ENCODE peak calls at places on chromosome X, in eight cellular contexts. K is ovary, F is transverse colon, E is prostate gland, C is A549, Z is uterus, T is gastrocnemius medialis, Y is tibial nerve. J is an unnamed sample.

GRCh38 chrX:44529315-44529714 is 13.3 kb downstream of the FUNDC1 start:
- DNase-seq in C (no peak), T (no peak), Y (no peak), K (no peak), F (no peak), E (no peak), Z (no peak), J (no peak)

GRCh38 chrX:103211012-103211715 is 3.7 kb upstream of the BEX4 start:
- DNase-seq in F (peak), T (no peak), Y (no peak), E (peak), K (peak), Z (peak), C (peak), J (peak)

GRCh38 chrX:23953908-23954269 is 46.1 kb downstream of the CXorf58 start:
- DNase-seq in F (no peak), C (no peak), K (no peak), Y (no peak), T (no peak), Z (no peak), E (no peak), J (no peak)

GRCh38 chrX:119817130-119817690 is 25.8 kb upstream of the RPL39 start:
- DNase-seq in C (no peak), F (no peak), T (no peak), E (no peak), Z (no peak), Y (no peak), K (no peak), J (no peak)

GRCh38 chrX:129945131-129945530 is 37.3 kb upstream of the BCORL1 start:
- DNase-seq in K (no peak), F (no peak), Y (no peak), E (no peak), Z (no peak), C (no peak), T (no peak), J (no peak)

GRCh38 chrX:7987160-7987992 is 60.2 kb upstream of the PNPLA4 start:
- DNase-seq in K (no peak), Z (no peak), E (no peak), T (no peak), F (no peak), C (no peak), Y (no peak), J (no peak)

GRCh38 chrX:66602381-66602938 is 36.4 kb downstream of the EDA2R start:
- DNase-seq in C (no peak), Z (no peak), E (no peak), Y (no peak), T (no peak), K (no peak), F (no peak), J (no peak)

GRCh38 chrX:15202458-15203177 is 67.3 kb downstream of the ASB9 start:
- DNase-seq in Z (no peak), T (no peak), F (no peak), C (no peak), K (no peak), E (no peak), Y (no peak), J (no peak)

GRCh38 chrX:147770858-147771257 is 140.9 kb upstream of the FMR1 start:
- DNase-seq in F (no peak), T (no peak), K (no peak), Y (no peak), E (no peak), C (no peak), Z (no peak), J (no peak)

GRCh38 chrX:70454441-70455365 is 10.1 kb downstream of the DLG3 start:
- DNase-seq in F (peak), T (no peak), Y (peak), Z (peak), C (peak), E (peak), K (peak), J (peak)

GRCh38 chrX:23799469-23800065 is 16.6 kb downstream of the SAT1 start:
- DNase-seq in E (no peak), Z (no peak), C (no peak), Y (no peak), F (no peak), T (no peak), K (no peak), J (no peak)

GRCh38 chrX:21656587-21657317 is 1.4 kb downstream of the KLHL34 start:
- DNase-seq in Y (no peak), C (no peak), K (no peak), T (no peak), E (no peak), F (no peak), Z (no peak), J (peak)

GRCh38 chrX:8364369-8365141 is 100.1 kb upstream of the VCX3B start:
- DNase-seq in F (no peak), E (peak), Z (no peak), K (no peak), Y (no peak), C (no peak), T (peak), J (peak)

GRCh38 chrX:139158256-139158655 is 372.3 kb upstream of the F9 start:
- DNase-seq in K (no peak), T (no peak), C (no peak), Y (no peak), Z (no peak), E (no peak), F (no peak), J (no peak)

GRCh38 chrX:113510586-113510985 is 670.0 kb upstream of the AMOT start:
- DNase-seq in Y (no peak), Z (no peak), K (no peak), C (no peak), F (no peak), T (no peak), E (no peak), J (no peak)

GRCh38 chrX:54921427-54922021 is 900 bp downstream of the TRO start:
- DNase-seq in Z (peak), K (peak), F (peak), C (no peak), Y (peak), T (peak), E (peak), J (peak)

GRCh38 chrX:15973299-15973698 is 118.7 kb upstream of the AP1S2 start:
- DNase-seq in E (no peak), F (peak), C (peak), K (no peak), Z (no peak), T (peak), Y (no peak), J (no peak)

GRCh38 chrX:38799995-38800394 is 1.3 kb upstream of the MID1IP1 start:
- DNase-seq in T (peak), C (no peak), F (no peak), K (no peak), E (no peak), Y (no peak), Z (no peak), J (no peak)

GRCh38 chrX:18887177-18887820 is 96.6 kb downstream of the PHKA2 start:
- DNase-seq in Z (no peak), E (peak), K (peak), C (no peak), Y (no peak), T (peak), F (peak), J (peak)

GRCh38 chrX:18885317-18886004 is 98.5 kb downstream of the PHKA2 start:
- DNase-seq in E (no peak), Z (peak), K (no peak), T (no peak), Y (no peak), C (no peak), F (no peak), J (no peak)

GRCh38 chrX:18886344-18887161 is 97.4 kb downstream of the PHKA2 start:
- DNase-seq in T (peak), E (peak), Y (peak), K (peak), Z (peak), C (peak), F (peak), J (no peak)

GRCh38 chrX:18884916-18885315 is 99.0 kb downstream of the PHKA2 start:
- DNase-seq in K (no peak), Z (no peak), T (no peak), F (no peak), E (no peak), Y (no peak), C (no peak), J (no peak)

GRCh38 chrX:18886005-18886343 is 97.9 kb downstream of the PHKA2 start:
- DNase-seq in T (no peak), E (no peak), Y (no peak), Z (no peak), K (no peak), C (no peak), F (no peak), J (no peak)
- H3K27ac ChIP-seq in T (peak), E (peak), Y (peak), Z (peak), K (peak), C (peak), F (peak), J (peak)

DNA sequence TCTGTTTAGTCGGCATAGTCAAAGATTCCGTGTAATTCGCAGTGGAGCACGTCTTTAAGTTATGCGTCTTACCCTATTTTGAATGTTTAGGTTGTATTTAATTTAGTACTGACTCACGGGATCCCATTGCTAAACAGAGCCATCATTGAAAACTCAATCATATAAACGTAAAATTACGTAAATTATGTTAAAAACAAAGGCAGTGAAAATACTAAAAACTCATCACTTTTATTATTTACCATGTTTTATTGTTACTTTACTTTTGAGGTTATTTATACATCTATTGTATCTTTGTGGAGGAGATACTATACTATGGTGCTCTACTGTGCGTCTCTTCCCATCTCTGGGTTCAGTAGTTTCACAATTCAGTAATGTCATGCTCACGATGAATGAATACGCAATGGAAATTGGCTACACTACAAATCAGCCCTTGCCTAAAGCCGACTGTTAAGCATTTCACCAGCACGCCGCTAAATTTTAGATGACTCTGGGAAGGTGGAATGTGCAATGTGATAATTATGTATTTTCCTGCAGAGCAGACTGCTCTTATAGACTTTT is 944 bp downstream of the FUNDC2 start:
- DNase-seq in Z (no peak), Y (no peak), C (no peak), E (peak), K (no peak), T (peak), F (no peak), J (no peak)
- TF ChIP-seq POLR2A in Z (peak), Y (peak), C (no peak), E (peak), K (peak), T (peak), F (peak), J (peak)

GRCh38 chrX:135973025-135973547 is 702 bp downstream of the MMGT1 start:
- DNase-seq in Y (no peak), Z (no peak), E (peak), C (peak), T (no peak), K (peak), F (peak), J (no peak)
- TF ChIP-seq CTCF in Y (no peak), Z (no peak), E (no peak), C (peak), T (no peak), K (no peak), F (no peak), J (no peak)

GRCh38 chrX:153494541-153495361 is at the start of gene BGN:
- DNase-seq in K (peak), Z (peak), F (no peak), E (no peak), Y (no peak), T (no peak), C (peak), J (no peak)

GRCh38 chrX:153494061-153494460 is 719 bp upstream of the BGN start:
- DNase-seq in C (no peak), F (no peak), E (no peak), K (no peak), T (no peak), Z (no peak), Y (no peak), J (no peak)

GRCh38 chrX:153495903-153496629 is 1.3 kb downstream of the BGN start:
- DNase-seq in F (no peak), T (no peak), C (no peak), Z (no peak), K (no peak), Y (no peak), E (no peak), J (no peak)

GRCh38 chrX:153493085-153493484 is 1.7 kb upstream of the BGN start:
- DNase-seq in C (no peak), F (no peak), K (no peak), E (no peak), Z (no peak), T (no peak), Y (no peak), J (no peak)

GRCh38 chrX:153495362-153495751 is 577 bp downstream of the BGN start:
- DNase-seq in E (no peak), F (no peak), C (no peak), Y (no peak), K (peak), T (no peak), Z (peak), J (no peak)
- H3K27ac ChIP-seq in E (no peak), F (no peak), C (no peak), Y (peak), K (no peak), T (peak), Z (peak), J (no peak)

DNA sequence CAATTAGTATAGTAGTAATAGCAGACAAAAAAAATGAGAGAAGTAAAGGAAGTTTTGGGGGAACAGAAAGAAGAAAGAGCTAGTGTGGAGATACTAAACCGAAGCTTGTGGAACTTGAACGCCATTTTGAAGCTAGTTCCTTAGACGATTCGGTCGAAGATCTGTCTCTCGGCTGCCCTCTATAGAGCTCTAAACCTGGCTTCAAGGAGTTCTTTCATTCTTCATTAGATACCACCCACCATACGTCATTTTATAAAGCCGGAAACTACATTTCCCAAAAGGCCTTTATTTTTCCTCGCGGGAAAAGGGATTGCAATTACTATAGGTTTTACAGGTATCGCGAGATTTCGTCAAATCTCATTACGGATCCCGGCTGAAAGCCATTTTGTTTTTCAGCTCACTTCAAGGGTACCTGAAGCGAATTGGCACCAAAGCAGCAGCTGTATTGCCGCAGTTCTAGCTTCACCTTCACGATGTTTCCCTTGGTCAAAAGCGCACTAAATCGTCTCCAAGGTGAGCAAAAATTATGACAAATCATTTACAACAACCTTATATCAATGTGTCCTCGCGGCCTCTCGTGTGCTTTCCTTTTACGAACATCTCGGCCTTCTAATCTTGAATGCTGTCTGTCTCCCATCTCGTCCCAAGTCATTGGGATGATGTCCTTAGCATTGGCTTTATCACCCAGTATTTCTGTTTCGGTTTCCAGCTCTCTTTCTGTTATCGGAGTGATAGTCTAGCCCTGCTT is at the start of gene COX7B:
- DNase-seq in Y (peak), C (peak), Z (peak), T (peak), K (peak), F (peak), E (peak), J (no peak)
- TF ChIP-seq POLR2A in Y (peak), C (no peak), Z (peak), T (peak), K (peak), F (peak), E (peak), J (peak)

GRCh38 chrX:47201545-47201944 is 7.9 kb downstream of the UBA1 start:
- DNase-seq in E (no peak), F (no peak), K (no peak), Z (no peak), Y (no peak), T (no peak), C (no peak), J (no peak)

GRCh38 chrX:47199286-47199685 is 5.7 kb downstream of the UBA1 start:
- DNase-seq in K (no peak), Y (no peak), F (no peak), T (no peak), C (no peak), Z (no peak), E (no peak), J (no peak)

GRCh38 chrX:47198687-47199080 is 5.1 kb downstream of the UBA1 start:
- DNase-seq in K (no peak), T (no peak), Y (no peak), Z (no peak), E (no peak), C (no peak), F (no peak), J (no peak)

GRCh38 chrX:47202316-47202715 is 8.7 kb downstream of the UBA1 start:
- DNase-seq in F (no peak), Y (no peak), E (no peak), T (no peak), Z (no peak), C (no peak), K (no peak), J (no peak)

GRCh38 chrX:47200385-47201150 is 6.9 kb downstream of the UBA1 start:
- DNase-seq in C (peak), Y (peak), T (peak), E (peak), Z (peak), K (no peak), F (peak), J (no peak)
- TF ChIP-seq CTCF in C (no peak), Y (peak), T (no peak), E (no peak), Z (no peak), K (no peak), F (no peak), J (no peak)

DNA sequence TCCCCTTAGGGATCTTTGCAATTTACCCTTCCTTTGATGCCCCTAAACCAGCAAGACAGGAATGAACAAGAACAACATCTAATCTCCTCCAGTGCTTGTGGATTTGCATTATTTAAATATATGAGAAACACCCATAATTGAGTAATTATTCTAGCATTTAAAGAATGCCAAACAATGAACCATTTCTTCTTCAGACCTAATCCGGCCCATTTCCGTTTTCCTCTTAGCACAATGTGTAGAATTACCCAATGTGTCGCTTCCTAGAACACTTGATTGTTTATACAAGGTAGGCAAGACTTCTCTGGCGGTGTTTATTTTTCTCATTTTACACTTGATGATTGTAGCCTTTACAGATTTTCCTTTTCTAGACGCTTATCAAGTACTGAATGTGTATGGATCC is 43.5 kb downstream of the CLDN34 start:
- DNase-seq in K (no peak), T (no peak), C (no peak), Y (no peak), Z (no peak), E (no peak), F (no peak), J (no peak)
- H3K27ac ChIP-seq in K (no peak), T (peak), C (peak), Y (no peak), Z (no peak), E (no peak), F (peak), J (peak)

GRCh38 chrX:121161501-121161933 is 114.1 kb downstream of the GLUD2 start:
- DNase-seq in C (no peak), T (no peak), Y (no peak), F (no peak), K (no peak), Z (no peak), E (no peak), J (no peak)
- TF ChIP-seq POLR2A in C (no peak), T (no peak), Y (no peak), F (no peak), K (no peak), Z (no peak), E (no peak), J (no peak)

GRCh38 chrX:110432066-110432465 is 73.4 kb downstream of the RTL9 start:
- DNase-seq in F (no peak), Z (no peak), K (no peak), E (no peak), Y (no peak), T (no peak), C (no peak), J (no peak)

GRCh38 chrX:110435191-110435590 is 76.5 kb downstream of the RTL9 start:
- DNase-seq in F (no peak), T (no peak), C (no peak), E (no peak), Z (no peak), K (no peak), Y (no peak), J (no peak)

GRCh38 chrX:110430293-110431076 is 71.8 kb downstream of the RTL9 start:
- DNase-seq in F (no peak), K (no peak), E (no peak), T (no peak), C (no peak), Z (no peak), Y (no peak), J (no peak)

GRCh38 chrX:110436497-110436896 is 77.8 kb downstream of the RTL9 start:
- DNase-seq in Z (no peak), K (no peak), E (no peak), F (no peak), Y (no peak), T (no peak), C (no peak), J (no peak)

GRCh38 chrX:110432831-110433230 is 74.2 kb downstream of the RTL9 start:
- DNase-seq in C (no peak), F (no peak), Y (no peak), Z (no peak), K (no peak), E (no peak), T (no peak), J (no peak)
- TF ChIP-seq CTCF in C (no peak), F (no peak), Y (no peak), Z (no peak), K (no peak), E (no peak), T (no peak), J (no peak)